ENCODE peak calls at places on chromosomes 4 and X, in four cellular contexts. Q is mesendoderm, M is mesenchymal stem cell, O is IMR-90. F is an unnamed sample.

GRCh38 chrX:2469196-2469685 is 31.5 kb downstream of the DHRSX start:
- DNase-seq in Q (peak), M (no peak), O (no peak), F (no peak)

GRCh38 chrX:49829016-49829415 is at the start of gene PAGE4:
- DNase-seq in Q (peak), M (no peak), O (no peak), F (peak)

GRCh38 chrX:9438950-9439494 is 25.8 kb upstream of the TBL1X start:
- DNase-seq in Q (no peak), M (peak), O (peak), F (no peak)

GRCh38 chr4:176125063-176125462 is 59.4 kb downstream of the WDR17 start:
- DNase-seq in Q (no peak), M (peak), O (peak), F (no peak)

GRCh38 chrX:21734175-21734574 is 23.7 kb downstream of the SMPX start:
- DNase-seq in Q (peak), M (no peak), O (no peak), F (no peak)

GRCh38 chrX:84339507-84340364 is 151.7 kb upstream of the RPS6KA6 start:
- DNase-seq in Q (peak), M (peak), O (peak), F (no peak)

GRCh38 chr4:65018313-65018712 is 609.1 kb upstream of the TECRL start:
- DNase-seq in Q (no peak), M (no peak), O (no peak), F (no peak)

GRCh38 chrX:45668686-45669443 is 468.2 kb upstream of the DIPK2B start:
- DNase-seq in Q (no peak), M (peak), O (peak), F (no peak)

GRCh38 chr4:183860110-183860509 is 45.0 kb upstream of the STOX2 start:
- DNase-seq in Q (no peak), M (no peak), O (no peak), F (no peak)

GRCh38 chr4:142181021-142181420 is 544.6 kb downstream of the IL15 start:
- DNase-seq in Q (no peak), M (no peak), O (no peak), F (no peak)

GRCh38 chrX:16268206-16268605 is 100.9 kb downstream of the MAGEB17 start:
- DNase-seq in Q (no peak), M (no peak), O (no peak), F (no peak)

GRCh38 chrX:24767557-24767956 is 73.8 kb downstream of the POLA1 start:
- DNase-seq in Q (no peak), M (peak), O (peak), F (no peak)

GRCh38 chr4:56978750-56979303 is at the start of gene POLR2B:
- DNase-seq in Q (peak), M (peak), O (peak), F (peak)
- H3K4ac ChIP-seq in Q (no peak), M (peak), O (peak), F (no peak)

GRCh38 chr4:78214078-78214477 is 157.0 kb downstream of the FRAS1 start:
- DNase-seq in Q (no peak), M (no peak), O (no peak), F (no peak)

GRCh38 chr4:78205601-78206000 is 148.5 kb downstream of the FRAS1 start:
- DNase-seq in Q (peak), M (no peak), O (no peak), F (no peak)

GRCh38 chr4:78207951-78208350 is 150.8 kb downstream of the FRAS1 start:
- DNase-seq in Q (peak), M (no peak), O (no peak), F (no peak)

GRCh38 chr4:78213218-78213617 is 156.1 kb downstream of the FRAS1 start:
- DNase-seq in Q (no peak), M (no peak), O (no peak), F (no peak)

GRCh38 chr4:78210694-78211093 is 153.6 kb downstream of the FRAS1 start:
- DNase-seq in Q (no peak), M (no peak), O (no peak), F (no peak)
- H3K4me2 ChIP-seq in Q (no peak), M (no peak), O (no peak), F (no peak)

GRCh38 chr4:7860600-7861158 is 79.0 kb downstream of the AFAP1 start:
- DNase-seq in Q (no peak), M (no peak), O (no peak), F (no peak)
- H3K4ac ChIP-seq in Q (no peak), M (no peak), O (peak), F (no peak)

DNA sequence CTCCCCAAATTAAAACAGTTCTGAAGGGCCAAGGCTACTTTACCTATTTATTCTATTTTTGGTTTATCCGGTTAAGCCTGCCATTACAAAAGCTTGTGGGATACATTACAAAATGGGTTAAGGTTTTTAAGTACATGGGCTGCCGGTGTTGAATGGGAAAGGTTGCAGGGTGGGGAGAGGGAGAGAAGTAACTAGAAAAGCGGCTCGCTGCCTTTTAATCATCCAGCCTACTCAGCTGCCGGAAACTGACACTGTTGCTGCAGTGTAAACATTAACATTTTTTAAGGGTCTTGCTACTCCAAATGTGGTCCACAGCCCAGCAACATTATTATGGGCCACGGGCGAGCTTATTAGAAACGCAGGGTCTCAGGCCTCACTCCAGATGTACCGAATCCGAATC is 1.5 kb upstream of the IL1RAPL1 start:
- DNase-seq in Q (no peak), M (peak), O (no peak), F (no peak)
- H3K4me2 ChIP-seq in Q (peak), M (peak), O (peak), F (peak)

F was measured in H9.